ENCODE peak calls at places on chromosomes 4 and X, in six cellular contexts. T is B cell, M is A549, P is omental fat pad, N is progenitor cell of endocrine pancreas, S is GM12878. H is an unnamed sample.

GRCh38 chr4:78954048-78954666 is 14.9 kb upstream of the PAQR3 start:
- DNase-seq in S (no peak), M (no peak), T (no peak), N (no peak), P (no peak), H (no peak)

GRCh38 chr4:8694226-8694625 is 101.7 kb downstream of the CPZ start:
- DNase-seq in N (no peak), M (no peak), P (no peak), T (peak), S (no peak), H (no peak)

GRCh38 chr4:98026362-98026761 is 116.9 kb downstream of the STPG2 start:
- DNase-seq in P (no peak), T (no peak), S (no peak), N (no peak), M (no peak), H (no peak)

GRCh38 chrX:147174596-147174995 is 360.1 kb upstream of the CXorf51A start:
- DNase-seq in M (no peak), P (no peak), S (no peak), T (no peak), N (no peak), H (no peak)

GRCh38 chr4:111941957-111942356 is 203.3 kb upstream of the FAM241A start:
- DNase-seq in S (no peak), N (no peak), T (no peak), M (no peak), P (no peak), H (no peak)

GRCh38 chr4:111666826-111667360 is 478.4 kb upstream of the FAM241A start:
- DNase-seq in P (no peak), M (no peak), T (no peak), S (no peak), N (no peak), H (no peak)

GRCh38 chrX:24443943-24444342 is 21.1 kb upstream of the PDK3 start:
- DNase-seq in T (no peak), P (no peak), N (no peak), M (no peak), S (no peak), H (no peak)

GRCh38 chr4:74157116-74157742 is 689 bp upstream of the MTHFD2L start:
- DNase-seq in S (no peak), M (no peak), P (no peak), N (no peak), T (no peak), H (no peak)

GRCh38 chrX:71128915-71129765 is 10.7 kb downstream of the MED12 start:
- DNase-seq in M (peak), P (peak), T (peak), S (no peak), N (peak), H (peak)

GRCh38 chrX:45716747-45717146 is 516.1 kb upstream of the DIPK2B start:
- DNase-seq in N (no peak), P (no peak), T (no peak), S (no peak), M (no peak), H (no peak)

GRCh38 chr4:186472948-186473347 is 82.4 kb downstream of the MTNR1A start:
- DNase-seq in T (no peak), S (no peak), P (no peak), N (no peak), M (peak), H (no peak)

GRCh38 chrX:154486396-154487207 is at the start of gene UBL4A:
- DNase-seq in N (peak), P (no peak), M (peak), T (peak), S (no peak), H (peak)

GRCh38 chr4:8850074-8850829 is 21.4 kb downstream of the HMX1 start:
- DNase-seq in S (no peak), M (no peak), T (no peak), N (no peak), P (peak), H (no peak)

GRCh38 chr4:106986486-106986885 is 49.6 kb downstream of the DKK2 start:
- DNase-seq in T (no peak), M (no peak), N (no peak), P (no peak), S (no peak), H (no peak)

GRCh38 chr4:75432683-75433082 is 81.5 kb downstream of the RCHY1 start:
- DNase-seq in N (no peak), M (peak), T (no peak), S (no peak), P (no peak), H (no peak)

GRCh38 chrX:125710403-125711062 is 390.9 kb downstream of the TEX13C start:
- DNase-seq in N (no peak), S (no peak), M (no peak), T (no peak), P (no peak), H (no peak)

GRCh38 chrX:51332188-51332942 is at the start of gene NUDT10:
- DNase-seq in S (no peak), T (no peak), P (no peak), N (peak), M (no peak), H (no peak)

GRCh38 chr4:102363033-102363432 is 17.8 kb upstream of the SLC39A8 start:
- DNase-seq in T (no peak), M (no peak), N (no peak), S (no peak), P (no peak), H (no peak)

GRCh38 chr4:26252349-26252748 is 68.5 kb upstream of the RBPJ start:
- DNase-seq in N (no peak), M (no peak), P (no peak), S (peak), T (no peak), H (no peak)

GRCh38 chr4:46124773-46125172 is 919 bp upstream of the GABRG1 start:
- DNase-seq in S (no peak), M (no peak), P (no peak), N (no peak), T (no peak), H (no peak)

GRCh38 chrX:15158736-15159406 is 111.0 kb downstream of the ASB9 start:
- DNase-seq in N (no peak), S (peak), T (no peak), M (no peak), P (no peak), H (peak)

GRCh38 chr4:180100433-180101344 is 2142.5 kb upstream of the TENM3 start:
- DNase-seq in T (no peak), S (no peak), N (no peak), P (no peak), M (no peak), H (no peak)

GRCh38 chr4:3526456-3526855 is 5.8 kb downstream of the LRPAP1 start:
- DNase-seq in P (no peak), M (no peak), S (no peak), T (no peak), N (no peak), H (no peak)

GRCh38 chrX:68685722-68686683 is 38.5 kb downstream of the STARD8 start:
- DNase-seq in N (no peak), S (no peak), M (peak), P (no peak), T (no peak), H (peak)

GRCh38 chr4:114284629-114285028 is 305.2 kb upstream of the ARSJ start:
- DNase-seq in P (no peak), M (no peak), N (no peak), T (no peak), S (no peak), H (no peak)

GRCh38 chrX:123731258-123731986 is 1.4 kb downstream of the THOC2 start:
- DNase-seq in S (no peak), P (no peak), T (no peak), N (no peak), M (peak), H (peak)

GRCh38 chr4:3483471-3483921 is 20.4 kb downstream of the DOK7 start:
- DNase-seq in S (no peak), N (no peak), T (no peak), P (no peak), M (no peak), H (no peak)

GRCh38 chrX:46722742-46723568 is 36.0 kb downstream of the SLC9A7 start:
- DNase-seq in T (no peak), P (no peak), M (no peak), N (no peak), S (no peak), H (no peak)

GRCh38 chrX:10077425-10078188 is 79.2 kb upstream of the CLCN4 start:
- DNase-seq in M (no peak), S (no peak), N (no peak), P (no peak), T (no peak), H (no peak)

GRCh38 chr4:129113438-129113837 is 17.5 kb downstream of the C4orf33 start:
- DNase-seq in M (no peak), S (no peak), P (no peak), T (no peak), N (no peak), H (no peak)

GRCh38 chrX:129726307-129727111 is 12.3 kb upstream of the XPNPEP2 start:
- DNase-seq in P (peak), S (no peak), N (peak), M (peak), T (no peak), H (no peak)

GRCh38 chr4:105587851-105588250 is 35.4 kb downstream of the ARHGEF38 start:
- DNase-seq in T (no peak), M (no peak), N (no peak), S (no peak), P (no peak), H (no peak)
- TF ChIP-seq CTCF in T (no peak), M (no peak), N (no peak), S (no peak), P (no peak), H (no peak)

GRCh38 chrX:155662297-155662696 is 49.5 kb upstream of the TMLHE start:
- DNase-seq in N (no peak), T (no peak), P (no peak), M (no peak), S (no peak), H (no peak)
- TF ChIP-seq CTCF in N (no peak), T (no peak), P (no peak), M (no peak), S (no peak), H (no peak)

GRCh38 chr4:174217273-174218126 is 66.0 kb downstream of the FBXO8 start:
- DNase-seq in P (no peak), S (no peak), N (no peak), T (no peak), M (no peak), H (no peak)
- TF ChIP-seq CTCF in P (no peak), S (no peak), N (no peak), T (no peak), M (no peak), H (no peak)

GRCh38 chrX:152817082-152817744 is 13.3 kb downstream of the CETN2 start:
- DNase-seq in M (no peak), N (no peak), S (no peak), T (no peak), P (no peak), H (no peak)
- TF ChIP-seq CTCF in M (peak), N (peak), S (peak), T (no peak), P (no peak), H (no peak)

GRCh38 chr4:89868261-89868660 is 26.4 kb upstream of the MMRN1 start:
- DNase-seq in T (no peak), S (no peak), P (no peak), N (no peak), M (no peak), H (no peak)

GRCh38 chr4:89863533-89863932 is 26.6 kb upstream of the SNCA start:
- DNase-seq in P (no peak), N (no peak), S (no peak), M (no peak), T (no peak), H (no peak)

GRCh38 chr4:89871211-89871610 is 23.4 kb upstream of the MMRN1 start:
- DNase-seq in S (no peak), M (no peak), N (no peak), P (no peak), T (no peak), H (no peak)

DNA sequence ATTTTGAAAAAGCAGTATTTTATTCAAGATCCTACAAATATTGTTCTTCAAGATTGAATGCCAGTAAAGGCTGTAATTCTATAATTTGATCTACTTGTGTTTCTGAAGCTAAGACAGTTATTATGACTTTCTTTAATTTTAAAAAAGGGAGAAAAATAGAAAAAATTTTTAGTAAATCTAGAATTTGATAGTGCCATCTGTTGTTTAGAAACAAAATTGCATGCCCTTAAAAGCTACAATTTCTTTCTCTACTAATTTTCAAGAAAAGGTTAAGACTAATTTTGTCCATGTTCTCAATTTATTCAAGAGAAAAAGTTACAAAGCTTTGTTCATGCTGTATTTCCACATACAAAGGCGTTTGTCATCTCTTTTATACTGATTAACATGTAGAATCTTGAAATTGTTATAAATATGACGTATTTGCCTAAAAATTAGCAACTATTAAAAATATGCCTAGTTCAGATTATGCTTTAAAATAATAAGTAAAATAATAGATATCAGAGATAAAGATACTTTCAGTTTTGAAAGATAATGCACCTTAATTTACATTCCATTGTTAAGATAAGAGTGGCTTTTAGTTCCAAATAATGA is 25.6 kb upstream of the MMRN1 start:
- DNase-seq in M (no peak), S (no peak), P (no peak), N (no peak), T (no peak), H (no peak)
- TF ChIP-seq CTCF in M (no peak), S (no peak), P (no peak), N (peak), T (peak), H (no peak)

DNA sequence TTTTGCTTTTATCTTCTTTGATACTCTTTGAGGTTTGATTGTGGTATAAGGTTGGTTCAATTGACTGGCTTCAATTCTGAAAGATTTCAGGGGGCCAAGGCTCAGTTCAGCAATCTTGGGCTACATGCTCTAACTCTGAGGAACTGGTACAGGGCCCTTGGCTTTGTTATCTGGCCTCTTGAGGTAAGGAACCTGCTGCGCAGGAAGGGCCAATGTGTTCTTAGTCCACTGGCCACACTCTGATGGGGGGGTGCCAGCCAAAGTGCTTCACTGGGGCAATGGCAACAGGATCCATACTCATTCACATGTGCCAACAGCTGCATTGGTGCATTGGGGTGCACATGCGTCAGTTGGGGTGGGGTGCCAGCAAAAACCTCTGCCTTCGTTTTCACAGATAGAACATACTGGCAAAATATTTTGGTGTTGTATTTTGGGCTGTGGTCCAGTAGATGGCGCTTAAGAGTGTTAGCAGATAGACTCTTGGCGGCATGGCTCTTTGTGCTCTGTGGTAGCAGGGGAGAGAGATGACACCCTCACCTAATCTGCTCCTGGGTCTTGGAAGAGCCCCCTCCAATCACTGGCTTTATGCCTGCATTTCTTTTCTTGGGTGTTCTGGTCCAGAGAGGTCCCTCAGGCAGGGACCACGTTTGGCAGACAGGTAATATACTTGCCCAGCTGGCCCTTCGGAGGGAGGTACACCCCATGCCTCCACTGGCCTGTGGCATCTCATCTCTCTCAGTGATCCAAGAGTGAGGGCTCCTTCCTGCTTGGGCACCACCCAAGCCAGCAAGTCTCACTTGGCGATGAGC is 42.9 kb downstream of the NDST3 start:
- DNase-seq in N (no peak), T (no peak), P (no peak), S (no peak), M (peak), H (peak)
- TF ChIP-seq CTCF in N (peak), T (no peak), P (no peak), S (peak), M (peak), H (peak)

GRCh38 chr4:93894995-93895394 is 66.4 kb downstream of the ATOH1 start:
- DNase-seq in N (no peak), T (no peak), S (no peak), M (no peak), P (no peak), H (no peak)

DNA sequence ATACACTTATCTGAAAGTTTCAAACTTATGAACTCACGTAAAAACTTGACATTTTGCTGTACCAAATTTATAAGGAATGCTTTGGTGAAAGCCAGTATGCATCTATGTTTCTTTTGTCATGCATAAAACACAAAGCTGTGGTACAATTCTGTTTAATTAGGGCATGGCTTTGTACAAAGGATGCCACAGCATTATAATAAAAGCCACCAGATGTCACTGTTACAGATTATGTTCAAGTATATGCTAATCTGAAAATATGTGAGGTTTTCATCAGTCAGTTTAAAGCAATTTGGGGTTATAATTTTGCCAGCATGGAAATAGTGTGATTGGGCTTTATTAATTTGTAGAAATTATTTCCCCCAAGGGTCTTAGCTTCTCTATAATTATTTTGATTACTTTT is 69.0 kb downstream of the ATOH1 start:
- DNase-seq in M (peak), N (no peak), T (no peak), P (no peak), S (no peak), H (peak)
- TF ChIP-seq CTCF in M (peak), N (peak), T (no peak), P (no peak), S (peak), H (no peak)

GRCh38 chr4:155999743-156000142 is 46.1 kb upstream of the CTSO start:
- DNase-seq in M (no peak), N (no peak), P (no peak), S (no peak), T (no peak), H (peak)
- TF ChIP-seq CTCF in M (no peak), N (peak), P (no peak), S (peak), T (no peak), H (no peak)

GRCh38 chr4:63566658-63567057 is 842.6 kb downstream of the TECRL start:
- DNase-seq in M (no peak), N (no peak), P (no peak), S (no peak), T (no peak), H (no peak)

GRCh38 chr4:63558709-63559108 is 850.5 kb downstream of the TECRL start:
- DNase-seq in M (no peak), N (no peak), S (no peak), P (no peak), T (no peak), H (no peak)

DNA sequence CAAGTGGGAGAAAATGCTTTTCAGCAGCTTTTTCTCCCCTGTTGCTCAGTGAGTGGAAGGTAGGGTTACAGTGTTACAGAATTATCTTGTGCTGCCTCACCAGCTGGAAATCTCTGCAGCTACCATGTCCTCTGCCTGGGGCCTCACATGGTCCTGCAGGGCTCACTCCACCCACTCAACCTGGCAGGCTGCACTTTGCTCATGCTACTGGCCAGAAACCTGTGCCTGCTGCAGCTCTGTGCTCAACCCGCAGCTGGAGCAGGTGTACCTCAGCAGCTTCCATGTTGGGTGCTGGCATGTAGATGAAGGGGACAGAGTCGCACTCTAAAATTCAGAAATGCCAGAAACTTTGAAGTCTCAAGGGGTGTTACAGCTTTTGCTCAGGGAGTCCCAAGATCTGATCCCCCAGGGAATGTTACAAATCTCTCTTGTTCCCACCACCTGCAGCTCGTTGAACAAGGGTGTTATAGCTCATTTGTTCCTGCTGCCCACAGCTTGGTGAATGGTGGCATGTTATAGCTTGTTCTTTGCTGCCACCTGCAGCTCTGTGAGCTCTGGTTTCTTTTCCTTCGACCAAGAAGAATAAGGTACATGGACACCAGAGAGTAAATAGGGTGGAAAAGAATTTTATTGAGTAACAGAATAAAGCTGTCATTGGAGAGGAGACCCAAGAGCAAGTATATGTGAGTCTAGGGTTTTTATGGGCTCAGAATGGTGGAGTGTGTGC is 845.8 kb downstream of the TECRL start:
- DNase-seq in P (no peak), N (no peak), M (no peak), T (no peak), S (no peak), H (no peak)
- TF ChIP-seq CTCF in P (no peak), N (peak), M (no peak), T (no peak), S (peak), H (peak)